ENCODE peak calls at places on chromosomes 13 and 19, in six cellular contexts. One of them, this sample, is unnamed.

GRCh38 chr13:26658491-26658890 is 101.0 kb downstream of the WASF3 start:
- DNase-seq in CD8-positive, alpha-beta memory T cell: no peak
- DNase-seq in lower lobe of right lung: no peak
- DNase-seq in RPMI7951: no peak
- DNase-seq in cerebellar nuclear complex: no peak
- DNase-seq in RKO: no peak
- DNase-seq in this sample: no peak

GRCh38 chr19:2254052-2254872 is 2.0 kb downstream of the JSRP1 start:
- DNase-seq in CD8-positive, alpha-beta memory T cell: no peak
- DNase-seq in lower lobe of right lung: no peak
- DNase-seq in RPMI7951: no peak
- DNase-seq in cerebellar nuclear complex: no peak
- DNase-seq in RKO: no peak
- DNase-seq in this sample: no peak

GRCh38 chr19:54431255-54431838 is 16.1 kb downstream of the TTYH1 start:
- DNase-seq in CD8-positive, alpha-beta memory T cell: no peak
- DNase-seq in lower lobe of right lung: peak
- DNase-seq in RPMI7951: no peak
- DNase-seq in cerebellar nuclear complex: no peak
- DNase-seq in RKO: no peak
- DNase-seq in this sample: no peak

GRCh38 chr19:3365447-3366103 is 808 bp upstream of the NFIC start:
- DNase-seq in CD8-positive, alpha-beta memory T cell: no peak
- DNase-seq in lower lobe of right lung: peak
- DNase-seq in RPMI7951: peak
- DNase-seq in cerebellar nuclear complex: no peak
- DNase-seq in RKO: peak
- DNase-seq in this sample: no peak

GRCh38 chr19:41327076-41327475 is 17.1 kb downstream of the CCDC97 start:
- DNase-seq in CD8-positive, alpha-beta memory T cell: peak
- DNase-seq in lower lobe of right lung: no peak
- DNase-seq in RPMI7951: peak
- DNase-seq in cerebellar nuclear complex: no peak
- DNase-seq in RKO: no peak
- DNase-seq in this sample: no peak

GRCh38 chr13:30791354-30791921 is 56.1 kb downstream of the ALOX5AP start:
- DNase-seq in CD8-positive, alpha-beta memory T cell: no peak
- DNase-seq in lower lobe of right lung: no peak
- DNase-seq in RPMI7951: peak
- DNase-seq in cerebellar nuclear complex: no peak
- DNase-seq in RKO: no peak
- DNase-seq in this sample: no peak

GRCh38 chr13:25085125-25085742 is 10.7 kb upstream of the PABPC3 start:
- DNase-seq in CD8-positive, alpha-beta memory T cell: no peak
- DNase-seq in lower lobe of right lung: no peak
- DNase-seq in RPMI7951: peak
- DNase-seq in cerebellar nuclear complex: no peak
- DNase-seq in RKO: peak
- DNase-seq in this sample: no peak

GRCh38 chr13:101258071-101258470 is 158.2 kb downstream of the NALCN start:
- DNase-seq in CD8-positive, alpha-beta memory T cell: no peak
- DNase-seq in lower lobe of right lung: no peak
- DNase-seq in RPMI7951: peak
- DNase-seq in cerebellar nuclear complex: no peak
- DNase-seq in RKO: peak
- DNase-seq in this sample: no peak

GRCh38 chr13:22218784-22219183 is 547.9 kb downstream of the FGF9 start:
- DNase-seq in CD8-positive, alpha-beta memory T cell: no peak
- DNase-seq in lower lobe of right lung: no peak
- DNase-seq in RPMI7951: no peak
- DNase-seq in cerebellar nuclear complex: no peak
- DNase-seq in RKO: no peak
- DNase-seq in this sample: no peak

GRCh38 chr19:38362076-38362945 is 12.1 kb upstream of the PSMD8 start:
- DNase-seq in CD8-positive, alpha-beta memory T cell: peak
- DNase-seq in lower lobe of right lung: peak
- DNase-seq in RPMI7951: peak
- DNase-seq in cerebellar nuclear complex: no peak
- DNase-seq in RKO: peak
- DNase-seq in this sample: peak

GRCh38 chr13:34300559-34300958 is 482.6 kb downstream of the RFC3 start:
- DNase-seq in CD8-positive, alpha-beta memory T cell: no peak
- DNase-seq in lower lobe of right lung: no peak
- DNase-seq in RPMI7951: no peak
- DNase-seq in cerebellar nuclear complex: no peak
- DNase-seq in RKO: no peak
- DNase-seq in this sample: no peak

GRCh38 chr13:80399340-80400163 is 58.6 kb upstream of the SPRY2 start:
- DNase-seq in CD8-positive, alpha-beta memory T cell: no peak
- DNase-seq in lower lobe of right lung: peak
- DNase-seq in RPMI7951: peak
- DNase-seq in cerebellar nuclear complex: no peak
- DNase-seq in RKO: no peak
- DNase-seq in this sample: peak

GRCh38 chr13:97284558-97284957 is 62.4 kb downstream of the MBNL2 start:
- DNase-seq in CD8-positive, alpha-beta memory T cell: no peak
- DNase-seq in lower lobe of right lung: no peak
- DNase-seq in RPMI7951: no peak
- DNase-seq in cerebellar nuclear complex: no peak
- DNase-seq in RKO: no peak
- DNase-seq in this sample: no peak